ENCODE peak calls at places on chromosome 14, in five cellular contexts. D is foreskin melanocyte; B is stimulated activated CD4-positive, alpha-beta T cell treated with anti-CD3 and anti-CD28 coated beads, Interleukin-15, amount 100 ng/mL, for 48 hours; H is kidney glomerular epithelial cell; S is T-helper 1 cell. O is an unnamed sample.

GRCh38 chr14:101495284-101495683 is 66.0 kb upstream of the DIO3 start:
- DNase-seq in D (no peak), B (no peak), H (no peak), S (no peak), O (no peak)

GRCh38 chr14:22606380-22606779 is 8.3 kb downstream of the ABHD4 start:
- DNase-seq in D (no peak), B (no peak), H (no peak), S (no peak), O (no peak)

GRCh38 chr14:103537175-103537990 is 8.4 kb downstream of the TRMT61A start:
- DNase-seq in D (peak), B (no peak), H (no peak), S (no peak), O (no peak)

GRCh38 chr14:92599786-92600185 is 86.2 kb downstream of the RIN3 start:
- DNase-seq in D (peak), B (no peak), H (no peak), S (no peak), O (no peak)

GRCh38 chr14:55620277-55620676 is 40.3 kb downstream of the KTN1 start:
- DNase-seq in D (no peak), B (no peak), H (no peak), S (no peak), O (no peak)

GRCh38 chr14:103716091-103716801 is 636 bp downstream of the ZFYVE21 start:
- DNase-seq in D (no peak), B (no peak), H (no peak), S (no peak), O (no peak)

GRCh38 chr14:66965831-66966230 is 223.4 kb upstream of the GARIN2 start:
- DNase-seq in D (no peak), B (no peak), H (no peak), S (no peak), O (no peak)

GRCh38 chr14:76826122-76826521 is at the start of gene LRRC74A:
- DNase-seq in D (no peak), B (no peak), H (no peak), S (no peak), O (no peak)

GRCh38 chr14:94611179-94611578 is 1.0 kb upstream of the SERPINA3 start:
- DNase-seq in D (no peak), B (no peak), H (no peak), S (no peak), O (no peak)

GRCh38 chr14:95326987-95327386 is 7.3 kb upstream of the CLMN start:
- DNase-seq in D (no peak), B (no peak), H (no peak), S (no peak), O (no peak)

GRCh38 chr14:96806836-96807235 is 9.7 kb downstream of the VRK1 start:
- DNase-seq in D (no peak), B (no peak), H (no peak), S (no peak), O (no peak)

GRCh38 chr14:33483110-33483509 is 467.8 kb downstream of the EGLN3 start:
- DNase-seq in D (no peak), B (no peak), H (no peak), S (no peak), O (no peak)

GRCh38 chr14:105092124-105092911 is 27.1 kb upstream of the GPR132 start:
- DNase-seq in D (no peak), B (no peak), H (peak), S (no peak), O (peak)

O was measured in cerebellum.